ENCODE peak calls at places on chromosomes 7 and 10, in seven cellular contexts. I is cardiac muscle cell; J is central memory CD4-positive, alpha-beta T cell; N is HFFc6; Y is pancreas; X is GM10248; B is activated CD4-positive, alpha-beta T cell treated with anti-CD3 and anti-CD28 coated beads, Interleukin-2, amount 10 ng/mL, durations not matched to agents 7 days and 5 days. L is an unnamed sample.

GRCh38 chr10:122911889-122912484 is 1.6 kb downstream of the FAM24A start:
- DNase-seq in X (peak), B (peak), J (peak), I (peak), Y (peak), N (peak), L (no peak)

GRCh38 chr10:79266543-79267312 is 80.5 kb upstream of the PPIF start:
- DNase-seq in X (peak), B (no peak), Y (no peak), J (no peak), N (peak), I (no peak), L (no peak)

GRCh38 chr10:114283091-114283490 is 44.0 kb downstream of the VWA2 start:
- DNase-seq in I (no peak), X (no peak), N (no peak), J (no peak), B (no peak), Y (no peak), L (no peak)

GRCh38 chr10:79130846-79131245 is 62.1 kb downstream of the ZMIZ1 start:
- DNase-seq in B (no peak), Y (no peak), X (no peak), I (no peak), J (no peak), N (no peak), L (no peak)

GRCh38 chr10:4650572-4650971 is 175.4 kb upstream of the AKR1E2 start:
- DNase-seq in X (no peak), Y (no peak), B (no peak), I (no peak), J (no peak), N (peak), L (no peak)

GRCh38 chr10:17510242-17510908 is 56.0 kb upstream of the ST8SIA6 start:
- DNase-seq in I (no peak), J (no peak), B (peak), X (peak), N (no peak), Y (no peak), L (no peak)

GRCh38 chr7:6533893-6534804 is 17.1 kb downstream of the GRID2IP start:
- DNase-seq in J (no peak), X (no peak), N (no peak), B (no peak), I (no peak), Y (no peak), L (no peak)

GRCh38 chr7:109044691-109045090 is 475.0 kb downstream of the DNAJB9 start:
- DNase-seq in N (no peak), I (no peak), X (no peak), Y (no peak), B (no peak), J (no peak), L (no peak)

GRCh38 chr10:90175161-90175681 is 473.8 kb downstream of the KIF20B start:
- DNase-seq in Y (peak), J (no peak), X (no peak), I (no peak), N (no peak), B (no peak), L (no peak)

GRCh38 chr7:6614941-6615737 is at the start of gene ZNF853:
- DNase-seq in X (no peak), J (no peak), Y (peak), B (no peak), I (peak), N (no peak), L (no peak)

GRCh38 chr10:70176441-70176840 is 6.1 kb upstream of the SAR1A start:
- DNase-seq in N (no peak), I (no peak), J (no peak), B (no peak), Y (no peak), X (no peak), L (no peak)

GRCh38 chr7:44639701-44640321 is 33.4 kb downstream of the OGDH start:
- DNase-seq in Y (no peak), I (peak), B (no peak), X (no peak), J (no peak), N (peak), L (no peak)

GRCh38 chr7:80449841-80450240 is 62.0 kb downstream of the GNAT3 start:
- DNase-seq in J (no peak), N (no peak), I (no peak), X (no peak), B (no peak), Y (no peak), L (no peak)

GRCh38 chr10:3248526-3249255 is 76.1 kb upstream of the PITRM1 start:
- DNase-seq in Y (no peak), N (peak), X (no peak), B (no peak), I (no peak), J (no peak), L (no peak)

GRCh38 chr7:134892002-134892693 is 94.2 kb upstream of the AGBL3 start:
- DNase-seq in B (no peak), X (no peak), Y (no peak), N (peak), J (no peak), I (no peak), L (no peak)

GRCh38 chr7:71301167-71301566 is 169.2 kb downstream of the GALNT17 start:
- DNase-seq in N (no peak), B (no peak), J (no peak), Y (no peak), I (no peak), X (no peak), L (no peak)

GRCh38 chr10:15719899-15720634 is at the start of gene ITGA8:
- DNase-seq in I (peak), Y (no peak), B (peak), J (no peak), X (peak), N (no peak), L (no peak)

GRCh38 chr7:127809285-127809702 is 157.3 kb downstream of the SND1 start:
- DNase-seq in X (no peak), I (peak), J (no peak), Y (no peak), B (no peak), N (peak), L (no peak)

GRCh38 chr7:90597879-90598278 is 1.8 kb downstream of the CDK14 start:
- DNase-seq in I (no peak), N (no peak), Y (no peak), B (no peak), X (no peak), J (no peak), L (no peak)

GRCh38 chr7:49852619-49853462 is 79.4 kb downstream of the VWC2 start:
- DNase-seq in X (peak), B (peak), N (peak), Y (peak), J (no peak), I (peak), L (no peak)

GRCh38 chr7:101172854-101173751 is 7.0 kb downstream of the NAT16 start:
- DNase-seq in J (no peak), X (no peak), I (no peak), B (no peak), N (peak), Y (peak), L (no peak)

GRCh38 chr7:139799586-139799985 is 21.8 kb upstream of the HIPK2 start:
- DNase-seq in Y (no peak), J (no peak), N (no peak), I (no peak), X (no peak), B (no peak), L (no peak)

GRCh38 chr10:34728361-34728760 is 86.7 kb downstream of the PARD3 start:
- DNase-seq in I (no peak), J (no peak), Y (no peak), B (no peak), N (no peak), X (no peak), L (no peak)

GRCh38 chr10:5518143-5518542 is 6.6 kb upstream of the CALML3 start:
- DNase-seq in J (no peak), I (no peak), Y (no peak), X (no peak), N (no peak), B (no peak), L (no peak)

GRCh38 chr7:2724453-2725177 is 36.6 kb downstream of the AMZ1 start:
- DNase-seq in B (no peak), J (no peak), Y (peak), X (no peak), N (no peak), I (no peak), L (no peak)

L was measured in activated gamma-delta T cell.